ENCODE peak calls at places on chromosome 17, in six cellular contexts. G is germinal center; R is endothelial cell; H is iris pigment epithelial cell; N is iPS DF 19.7; E is effector memory CD8-positive, alpha-beta T cell. J is an unnamed sample.

GRCh38 chr17:77404812-77405581 is 264.2 kb downstream of the SEC14L1 start:
- DNase-seq in G (peak; percentile 77), R (no peak), H (peak; percentile 80), N (no peak), E (peak; percentile 76), J (no peak)

GRCh38 chr17:43698678-43699437 is 37.1 kb upstream of the MEOX1 start:
- DNase-seq in G (no peak), R (no peak), H (no peak), N (no peak), E (no peak), J (no peak)

GRCh38 chr17:28031174-28031573 is 11.3 kb upstream of the NLK start:
- DNase-seq in G (no peak), R (no peak), H (no peak), N (no peak), E (no peak), J (no peak)

GRCh38 chr17:76702941-76703637 is 7.7 kb downstream of the MXRA7 start:
- DNase-seq in G (no peak), R (no peak), H (no peak), N (no peak), E (no peak), J (no peak)

GRCh38 chr17:69428252-69428980 is 13.9 kb downstream of the MAP2K6 start:
- DNase-seq in G (no peak), R (no peak), H (no peak), N (no peak), E (no peak), J (no peak)

GRCh38 chr17:42809250-42809649 is 10.6 kb downstream of the CNTD1 start:
- DNase-seq in G (no peak), R (no peak), H (peak; percentile 95), N (no peak), E (no peak), J (no peak)

GRCh38 chr17:9693755-9694154 is 48.4 kb downstream of the USP43 start:
- DNase-seq in G (no peak), R (no peak), H (no peak), N (no peak), E (no peak), J (no peak)

GRCh38 chr17:79937981-79938695 is 97.5 kb downstream of the TBC1D16 start:
- DNase-seq in G (no peak), R (no peak), H (no peak), N (no peak), E (no peak), J (no peak)

GRCh38 chr17:36524428-36524876 is 10.2 kb downstream of the MYO19 start:
- DNase-seq in G (no peak), R (no peak), H (no peak), N (no peak), E (no peak), J (no peak)

J was measured in NCI-H2107.